ENCODE peak calls at places on chromosome 1, in nine cellular contexts. One of them, this sample, is unnamed.
A peak's percentile ranks its signal among the peaks of the same experiment; 100 is the strongest.

GRCh38 chr1:86687595-86687994 is 16.8 kb upstream of the SH3GLB1 start:
- DNase-seq in AG04449: no peak
- DNase-seq in MV-4-11: no peak
- DNase-seq in A172: no peak
- DNase-seq in tibial nerve: no peak
- DNase-seq in NCI-H774: no peak
- DNase-seq in effector memory CD8-positive, alpha-beta T cell: no peak
- DNase-seq in effector CD4-positive, alpha-beta T cell: no peak
- DNase-seq in RWPE1: no peak
- DNase-seq in this sample: no peak

GRCh38 chr1:19067187-19067911 is 110.9 kb upstream of the IFFO2 start:
- DNase-seq in effector CD4-positive, alpha-beta T cell: no peak
- DNase-seq in effector memory CD8-positive, alpha-beta T cell: no peak
- DNase-seq in A172: peak; percentile 35
- DNase-seq in MV-4-11: no peak
- DNase-seq in NCI-H774: no peak
- DNase-seq in tibial nerve: no peak
- DNase-seq in AG04449: no peak
- DNase-seq in RWPE1: no peak
- DNase-seq in this sample: no peak

GRCh38 chr1:185595835-185596667 is 138.1 kb upstream of the HMCN1 start:
- DNase-seq in A172: peak; percentile 61
- DNase-seq in tibial nerve: peak; percentile 41
- DNase-seq in NCI-H774: peak; percentile 35
- DNase-seq in MV-4-11: peak; percentile 5
- DNase-seq in RWPE1: peak; percentile 64
- DNase-seq in effector memory CD8-positive, alpha-beta T cell: peak; percentile 62
- DNase-seq in effector CD4-positive, alpha-beta T cell: peak; percentile 43
- DNase-seq in AG04449: no peak
- DNase-seq in this sample: peak; percentile 2

GRCh38 chr1:180631197-180631765 is 541 bp upstream of the XPR1 start:
- DNase-seq in effector memory CD8-positive, alpha-beta T cell: no peak
- DNase-seq in RWPE1: no peak
- DNase-seq in NCI-H774: no peak
- DNase-seq in tibial nerve: no peak
- DNase-seq in effector CD4-positive, alpha-beta T cell: no peak
- DNase-seq in AG04449: no peak
- DNase-seq in MV-4-11: no peak
- DNase-seq in A172: no peak
- DNase-seq in this sample: no peak

GRCh38 chr1:66394603-66395002 is 139.3 kb upstream of the SGIP1 start:
- DNase-seq in A172: no peak
- DNase-seq in effector CD4-positive, alpha-beta T cell: no peak
- DNase-seq in NCI-H774: no peak
- DNase-seq in MV-4-11: no peak
- DNase-seq in tibial nerve: no peak
- DNase-seq in RWPE1: no peak
- DNase-seq in effector memory CD8-positive, alpha-beta T cell: no peak
- DNase-seq in AG04449: no peak
- DNase-seq in this sample: no peak

GRCh38 chr1:42003433-42003832 is 84.7 kb upstream of the HIVEP3 start:
- DNase-seq in NCI-H774: no peak
- DNase-seq in AG04449: no peak
- DNase-seq in effector memory CD8-positive, alpha-beta T cell: no peak
- DNase-seq in A172: peak; percentile 10
- DNase-seq in RWPE1: peak; percentile 9
- DNase-seq in tibial nerve: no peak
- DNase-seq in MV-4-11: no peak
- DNase-seq in effector CD4-positive, alpha-beta T cell: no peak
- DNase-seq in this sample: no peak

GRCh38 chr1:222910699-222911098 is 95.9 kb downstream of the DISP1 start:
- DNase-seq in RWPE1: no peak
- DNase-seq in MV-4-11: no peak
- DNase-seq in effector CD4-positive, alpha-beta T cell: no peak
- DNase-seq in A172: no peak
- DNase-seq in tibial nerve: no peak
- DNase-seq in effector memory CD8-positive, alpha-beta T cell: no peak
- DNase-seq in AG04449: no peak
- DNase-seq in NCI-H774: no peak
- DNase-seq in this sample: no peak

GRCh38 chr1:2303016-2303775 is 75.1 kb downstream of the SKI start:
- DNase-seq in A172: no peak
- DNase-seq in tibial nerve: no peak
- DNase-seq in RWPE1: no peak
- DNase-seq in effector memory CD8-positive, alpha-beta T cell: no peak
- DNase-seq in MV-4-11: no peak
- DNase-seq in effector CD4-positive, alpha-beta T cell: no peak
- DNase-seq in NCI-H774: no peak
- DNase-seq in AG04449: no peak
- DNase-seq in this sample: no peak

GRCh38 chr1:36134805-36135339 is 9.8 kb upstream of the COL8A2 start:
- DNase-seq in RWPE1: peak; percentile 94
- DNase-seq in tibial nerve: peak; percentile 80
- DNase-seq in effector memory CD8-positive, alpha-beta T cell: no peak
- DNase-seq in effector CD4-positive, alpha-beta T cell: peak; percentile 8
- DNase-seq in NCI-H774: no peak
- DNase-seq in MV-4-11: peak; percentile 35
- DNase-seq in A172: peak; percentile 41
- DNase-seq in AG04449: no peak
- DNase-seq in this sample: peak; percentile 6

GRCh38 chr1:7608628-7609295 is 162.3 kb upstream of the VAMP3 start:
- DNase-seq in tibial nerve: no peak
- DNase-seq in RWPE1: no peak
- DNase-seq in effector memory CD8-positive, alpha-beta T cell: no peak
- DNase-seq in MV-4-11: no peak
- DNase-seq in NCI-H774: no peak
- DNase-seq in effector CD4-positive, alpha-beta T cell: no peak
- DNase-seq in AG04449: no peak
- DNase-seq in A172: peak; percentile 41
- DNase-seq in this sample: no peak

GRCh38 chr1:203534526-203534925 is 40.6 kb downstream of the OPTC start:
- DNase-seq in effector CD4-positive, alpha-beta T cell: no peak
- DNase-seq in A172: peak; percentile 97
- DNase-seq in RWPE1: peak; percentile 86
- DNase-seq in MV-4-11: no peak
- DNase-seq in AG04449: peak; percentile 89
- DNase-seq in effector memory CD8-positive, alpha-beta T cell: no peak
- DNase-seq in NCI-H774: no peak
- DNase-seq in tibial nerve: no peak
- DNase-seq in this sample: no peak

This sample was measured in stimulated activated naive CD4-positive, alpha-beta T cell.